ENCODE peak calls at places on chromosome 9, in five cellular contexts. T is PC-3, E is HCT116, I is hepatocyte, D is GM23338. L is an unnamed sample.

GRCh38 chr9:128729766-128730517 is 6.0 kb upstream of the ZDHHC12 start:
- DNase-seq in T (no peak), E (no peak), I (no peak), D (no peak), L (no peak)

GRCh38 chr9:130372057-130372456 is 72.7 kb upstream of the ASS1 start:
- DNase-seq in T (peak), E (no peak), I (no peak), D (no peak), L (no peak)

GRCh38 chr9:133204993-133205336 is 4.1 kb downstream of the OBP2B start:
- DNase-seq in T (no peak), E (no peak), I (no peak), D (no peak), L (no peak)

GRCh38 chr9:113659740-113660139 is 196.2 kb downstream of the RGS3 start:
- DNase-seq in T (no peak), E (no peak), I (no peak), D (no peak), L (no peak)

GRCh38 chr9:124140941-124141568 is 116.7 kb upstream of the NEK6 start:
- DNase-seq in T (no peak), E (no peak), I (no peak), D (no peak), L (no peak)

GRCh38 chr9:130541533-130541932 is 37.8 kb upstream of the FUBP3 start:
- DNase-seq in T (peak), E (no peak), I (no peak), D (no peak), L (no peak)

GRCh38 chr9:28135571-28135970 is 562.3 kb upstream of the C9orf72 start:
- DNase-seq in T (no peak), E (no peak), I (no peak), D (peak), L (no peak)

GRCh38 chr9:137048655-137049543 is 2.9 kb upstream of the NPDC1 start:
- DNase-seq in T (peak), E (no peak), I (no peak), D (peak), L (no peak)

GRCh38 chr9:106927916-106928315 is 65.0 kb downstream of the ZNF462 start:
- DNase-seq in T (no peak), E (no peak), I (no peak), D (no peak), L (no peak)

GRCh38 chr9:18857769-18858168 is 175.2 kb downstream of the SAXO1 start:
- DNase-seq in T (no peak), E (no peak), I (no peak), D (no peak), L (no peak)

GRCh38 chr9:116647515-116647809 is 39.6 kb upstream of the TRIM32 start:
- DNase-seq in T (no peak), E (no peak), I (no peak), D (no peak), L (no peak)

GRCh38 chr9:4864234-4864661 is 71.5 kb downstream of the RCL1 start:
- DNase-seq in T (no peak), E (no peak), I (no peak), D (peak), L (no peak)

GRCh38 chr9:134693011-134693410 is 51.4 kb downstream of the COL5A1 start:
- DNase-seq in T (no peak), E (no peak), I (no peak), D (no peak), L (no peak)

GRCh38 chr9:109286571-109286977 is 34.3 kb downstream of the EPB41L4B start:
- DNase-seq in T (peak), E (no peak), I (no peak), D (no peak), L (no peak)

GRCh38 chr9:21995652-21996275 is 1.2 kb downstream of the CDKN2B-AS1 start:
- DNase-seq in T (peak), E (no peak), I (peak), D (peak), L (peak)

GRCh38 chr9:110869931-110870330 is 168.3 kb downstream of the LPAR1 start:
- DNase-seq in T (no peak), E (no peak), I (no peak), D (no peak), L (no peak)

GRCh38 chr9:19516348-19516747 is 107.5 kb downstream of the ACER2 start:
- DNase-seq in T (no peak), E (no peak), I (no peak), D (no peak), L (no peak)

GRCh38 chr9:135610290-135611141 is 28.8 kb downstream of the GLT6D1 start:
- DNase-seq in T (no peak), E (no peak), I (no peak), D (no peak), L (no peak)

GRCh38 chr9:129483467-129484324 is 137.2 kb downstream of the C9orf50 start:
- DNase-seq in T (peak), E (peak), I (peak), D (peak), L (no peak)

GRCh38 chr9:112555844-112556482 is 69.3 kb downstream of the KIAA1958 start:
- DNase-seq in T (peak), E (no peak), I (peak), D (no peak), L (no peak)

GRCh38 chr9:123217148-123217585 is 51.2 kb downstream of the STRBP start:
- DNase-seq in T (no peak), E (no peak), I (no peak), D (no peak), L (no peak)

GRCh38 chr9:121852646-121853616 is 201.5 kb downstream of the DAB2IP start:
- DNase-seq in T (no peak), E (no peak), I (no peak), D (no peak), L (no peak)

GRCh38 chr9:123637940-123638634 is 282.1 kb downstream of the CRB2 start:
- DNase-seq in T (no peak), E (no peak), I (no peak), D (no peak), L (no peak)

GRCh38 chr9:137184881-137185660 is 3.3 kb downstream of the ANAPC2 start:
- DNase-seq in T (no peak), E (no peak), I (no peak), D (no peak), L (no peak)

GRCh38 chr9:29806941-29807625 is 2233.8 kb upstream of the C9orf72 start:
- DNase-seq in T (peak), E (no peak), I (no peak), D (peak), L (no peak)

GRCh38 chr9:132749316-132749715 is 79.1 kb downstream of the GTF3C4 start:
- DNase-seq in T (no peak), E (no peak), I (no peak), D (no peak), L (no peak)

GRCh38 chr9:12859704-12860251 is 85.0 kb downstream of the LURAP1L start:
- DNase-seq in T (peak), E (peak), I (no peak), D (no peak), L (no peak)

DNA sequence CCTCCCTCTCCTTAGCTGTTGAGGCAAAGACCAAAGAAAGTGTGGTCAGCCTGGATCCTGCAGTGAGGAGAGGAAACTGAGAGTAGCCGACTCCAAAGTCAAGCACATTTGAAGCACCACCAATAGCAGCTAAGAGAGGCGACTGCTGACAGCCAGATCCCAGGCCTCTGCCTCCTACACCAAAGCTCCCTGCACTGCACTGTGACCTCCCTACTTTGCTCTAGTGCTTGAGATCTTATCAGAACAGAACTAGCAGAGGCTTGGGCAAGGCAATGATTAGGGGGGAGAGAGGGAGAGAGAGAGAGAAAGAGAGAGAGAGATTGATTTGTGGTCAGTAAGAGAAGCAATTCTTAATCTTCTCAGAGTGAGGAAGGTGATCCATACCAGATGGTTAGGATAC is 216.3 kb downstream of the CDK5RAP2 start:
- DNase-seq in T (no peak), E (no peak), I (no peak), D (no peak), L (no peak)
- TF ChIP-seq EZH2phosphoT487 in T (no peak), E (no peak), I (no peak), D (no peak), L (no peak)

GRCh38 chr9:78319197-78320029 is 22.5 kb downstream of the PSAT1 start:
- DNase-seq in T (no peak), E (no peak), I (no peak), D (no peak), L (no peak)

GRCh38 chr9:78314550-78314949 is 17.6 kb downstream of the PSAT1 start:
- DNase-seq in T (no peak), E (no peak), I (no peak), D (no peak), L (no peak)

GRCh38 chr9:78320030-78320693 is 23.2 kb downstream of the PSAT1 start:
- DNase-seq in T (no peak), E (no peak), I (no peak), D (no peak), L (no peak)

GRCh38 chr9:78314953-78315870 is 18.3 kb downstream of the PSAT1 start:
- DNase-seq in T (no peak), E (no peak), I (no peak), D (no peak), L (no peak)

DNA sequence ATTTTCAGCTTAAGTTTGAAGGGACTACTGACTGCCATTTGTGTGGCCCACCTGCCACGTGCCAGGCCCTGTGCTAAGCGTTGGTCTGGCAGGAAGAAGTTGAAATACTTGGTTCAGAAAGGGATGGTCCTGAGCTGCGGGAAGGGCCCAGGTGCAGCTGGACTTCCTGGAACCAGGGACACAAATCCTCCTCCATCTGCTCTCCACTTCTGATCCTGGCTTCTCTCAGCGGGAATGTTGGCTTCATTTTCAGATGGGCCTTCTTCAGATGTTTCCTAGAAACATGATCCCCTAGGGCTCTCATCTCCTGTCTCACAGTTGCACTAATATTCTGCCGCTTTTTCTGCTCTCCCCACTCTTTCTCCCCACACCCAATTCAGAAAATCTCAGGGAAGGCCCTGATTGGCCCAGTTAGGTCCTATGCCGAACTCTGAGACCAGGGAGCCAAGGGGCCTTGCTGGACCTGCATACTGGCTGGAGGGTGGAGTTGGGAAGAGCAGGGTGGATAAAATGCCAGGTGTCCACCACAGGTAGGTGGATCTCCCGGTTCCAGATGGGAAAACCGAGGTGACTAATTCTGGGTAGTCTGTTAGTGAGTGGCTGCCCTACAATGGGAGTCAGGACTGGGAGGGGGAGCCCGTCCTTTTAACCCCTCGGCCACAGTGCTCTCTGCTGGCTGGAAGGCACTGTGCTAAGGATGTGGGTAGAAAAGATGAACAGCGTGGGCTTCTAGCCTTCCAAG is 19.4 kb downstream of the PSAT1 start:
- DNase-seq in T (no peak), E (no peak), I (no peak), D (no peak), L (no peak)
- H3K4me2 ChIP-seq in T (no peak), E (no peak), I (no peak), D (no peak), L (no peak)

DNA sequence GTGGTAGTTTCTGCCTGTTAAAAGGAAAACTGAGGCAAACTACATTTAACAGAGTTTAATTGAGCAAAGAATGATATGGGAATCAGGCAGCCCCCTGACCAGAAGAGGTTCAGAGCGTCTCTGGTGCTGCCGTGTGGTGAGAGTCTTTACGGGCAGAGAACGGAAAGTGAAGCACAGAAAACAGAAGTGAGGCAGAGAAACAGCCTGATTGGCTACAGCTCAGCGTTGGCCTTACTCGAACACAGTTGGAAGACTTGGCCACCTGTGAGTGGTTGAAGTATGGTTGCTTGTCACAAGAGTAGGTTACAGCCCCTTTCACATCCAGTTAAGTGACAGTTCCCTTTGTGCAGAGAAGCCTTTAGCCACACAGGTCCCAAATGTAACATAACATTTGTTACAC is 16.9 kb upstream of the FBP1 start:
- DNase-seq in T (no peak), E (no peak), I (no peak), D (peak), L (peak)
- TF ChIP-seq EZH2phosphoT487 in T (no peak), E (no peak), I (no peak), D (no peak), L (no peak)

GRCh38 chr9:70490478-70490877 is 76.0 kb upstream of the KLF9 start:
- DNase-seq in T (no peak), E (no peak), I (no peak), D (no peak), L (no peak)
- H3K4me2 ChIP-seq in T (no peak), E (no peak), I (no peak), D (no peak), L (no peak)

GRCh38 chr9:214488-215448 is at the start of gene DOCK8:
- DNase-seq in T (peak), E (peak), I (peak), D (peak), L (peak)
- TF ChIP-seq EZH2phosphoT487 in T (no peak), E (no peak), I (no peak), D (no peak), L (no peak)

GRCh38 chr9:95495988-95496387 is 20.8 kb downstream of the PTCH1 start:
- DNase-seq in T (no peak), E (no peak), I (no peak), D (no peak), L (peak)

GRCh38 chr9:95494416-95495371 is 22.1 kb downstream of the PTCH1 start:
- DNase-seq in T (peak), E (no peak), I (peak), D (peak), L (peak)

GRCh38 chr9:95495529-95495928 is 21.2 kb downstream of the PTCH1 start:
- DNase-seq in T (no peak), E (no peak), I (no peak), D (no peak), L (no peak)

GRCh38 chr9:95491543-95492330 is 25.0 kb downstream of the PTCH1 start:
- DNase-seq in T (no peak), E (no peak), I (no peak), D (no peak), L (peak)

GRCh38 chr9:95494022-95494415 is 22.8 kb downstream of the PTCH1 start:
- DNase-seq in T (peak), E (no peak), I (no peak), D (no peak), L (peak)
- H3K4me2 ChIP-seq in T (peak), E (no peak), I (peak), D (no peak), L (peak)

GRCh38 chr9:93244101-93244500 is 60.2 kb downstream of the WNK2 start:
- DNase-seq in T (no peak), E (no peak), I (no peak), D (no peak), L (no peak)
- TF ChIP-seq EZH2phosphoT487 in T (no peak), E (no peak), I (no peak), D (no peak), L (no peak)

GRCh38 chr9:74172874-74173273 is 324.3 kb upstream of the RORB start:
- DNase-seq in T (no peak), E (no peak), I (no peak), D (no peak), L (no peak)
- H3K4me2 ChIP-seq in T (no peak), E (no peak), I (no peak), D (no peak), L (no peak)

L was measured in OCI-LY7.